ENCODE peak calls at places on chromosomes 7 and 10, in eight cellular contexts. Q, L, P, M, R, C, N and F are unnamed samples.

GRCh38 chr10:69479737-69480412 is 28.6 kb downstream of the TSPAN15 start:
- DNase-seq in P (peak), C (no peak), L (no peak), N (peak), M (no peak), R (no peak), Q (no peak), F (no peak)

GRCh38 chr10:19014034-19014433 is 34.6 kb upstream of the MALRD1 start:
- DNase-seq in Q (peak), M (no peak), C (no peak), P (no peak), N (no peak), L (no peak), R (no peak), F (no peak)

GRCh38 chr7:7944619-7945282 is 23.8 kb upstream of the GLCCI1 start:
- DNase-seq in M (peak), L (peak), Q (peak), N (no peak), P (peak), R (no peak), C (no peak), F (no peak)

GRCh38 chr10:114876602-114877300 is 55.2 kb downstream of the FHIP2A start:
- DNase-seq in R (peak), L (peak), N (peak), M (peak), P (peak), Q (peak), C (peak), F (peak)

GRCh38 chr10:4981722-4982471 is 18.7 kb downstream of the AKR1C1 start:
- DNase-seq in P (peak), R (no peak), C (peak), L (peak), Q (peak), M (no peak), N (peak), F (peak)

GRCh38 chr10:3574451-3574850 is 210.6 kb downstream of the KLF6 start:
- DNase-seq in Q (no peak), L (no peak), R (no peak), M (no peak), P (no peak), N (no peak), C (no peak), F (peak)

GRCh38 chr10:1420663-1421362 is 316.5 kb downstream of the ADARB2 start:
- DNase-seq in Q (peak), P (no peak), M (no peak), N (no peak), C (peak), R (no peak), L (peak), F (peak)

GRCh38 chr10:70931168-70931805 is 42.9 kb upstream of the PCBD1 start:
- DNase-seq in M (no peak), N (peak), L (no peak), R (no peak), P (no peak), C (no peak), Q (no peak), F (no peak)

GRCh38 chr7:158609313-158609974 is 21.8 kb upstream of the PTPRN2 start:
- DNase-seq in Q (no peak), M (no peak), L (no peak), C (no peak), N (no peak), P (no peak), R (peak), F (no peak)

GRCh38 chr7:117717341-117717740 is 155.9 kb downstream of the CTTNBP2 start:
- DNase-seq in N (no peak), P (no peak), L (no peak), M (no peak), C (no peak), R (no peak), Q (no peak), F (no peak)

GRCh38 chr7:14332155-14332554 is 342.7 kb upstream of the ETV1 start:
- DNase-seq in N (no peak), P (no peak), R (no peak), M (no peak), L (no peak), C (no peak), Q (no peak), F (no peak)

GRCh38 chr10:43585046-43585445 is 10.6 kb upstream of the ZNF239 start:
- DNase-seq in C (no peak), L (no peak), Q (no peak), P (no peak), R (no peak), N (no peak), M (no peak), F (no peak)

GRCh38 chr7:100887186-100887954 is 2.1 kb downstream of the UFSP1 start:
- DNase-seq in M (peak), R (no peak), P (peak), L (peak), C (no peak), N (no peak), Q (peak), F (no peak)

GRCh38 chr10:102795453-102796406 is 41.5 kb downstream of the CYP17A1 start:
- DNase-seq in M (no peak), R (no peak), C (no peak), P (no peak), L (no peak), N (no peak), Q (no peak), F (no peak)
- TF ChIP-seq POLR2A in M (no peak), R (no peak), C (no peak), P (no peak), L (no peak), N (no peak), Q (no peak), F (no peak)

GRCh38 chr7:37833107-37833817 is 15.1 kb upstream of the NME8 start:
- DNase-seq in C (peak), Q (peak), L (peak), R (no peak), N (peak), M (no peak), P (peak), F (peak)
- H3K4me3 ChIP-seq in C (peak), Q (peak), L (no peak), R (peak), N (no peak), M (peak), P (no peak), F (no peak)

GRCh38 chr7:1026721-1027151 is 17.6 kb upstream of the GPR146 start:
- DNase-seq in R (no peak), M (no peak), N (no peak), L (no peak), Q (no peak), C (no peak), P (no peak), F (no peak)
- TF ChIP-seq POLR2A in R (no peak), M (no peak), N (no peak), L (no peak), Q (no peak), C (no peak), P (no peak), F (no peak)

DNA sequence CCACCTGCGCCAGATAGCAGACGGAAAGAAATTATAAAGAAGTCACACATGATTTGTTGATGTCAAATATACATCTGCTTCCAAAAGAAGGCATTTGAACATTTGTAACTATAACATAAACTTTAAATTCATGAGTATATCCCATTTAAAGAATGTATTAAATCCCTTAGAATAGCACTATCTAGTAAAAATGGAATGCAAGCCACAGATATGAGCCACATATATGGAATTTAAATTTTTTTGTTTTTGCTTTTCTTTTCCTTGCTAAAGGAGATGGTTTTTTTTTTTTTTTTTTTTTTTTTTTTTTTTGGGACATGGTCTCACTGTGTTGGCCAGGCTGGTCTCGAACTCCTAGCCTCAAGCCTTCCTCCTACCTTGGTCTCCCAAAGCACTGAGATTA is 730.8 kb downstream of the PHTF2 start:
- DNase-seq in R (no peak), L (no peak), M (no peak), N (no peak), P (no peak), C (no peak), Q (no peak), F (no peak)
- H3K4me3 ChIP-seq in R (no peak), L (no peak), M (no peak), N (no peak), P (no peak), C (no peak), Q (no peak), F (no peak)

GRCh38 chr7:55549457-55549856 is 22.8 kb downstream of the VOPP1 start:
- DNase-seq in P (no peak), Q (no peak), L (peak), N (no peak), R (no peak), C (no peak), M (no peak), F (no peak)
- TF ChIP-seq POLR2A in P (no peak), Q (no peak), L (no peak), N (no peak), R (no peak), C (no peak), M (no peak), F (no peak)

GRCh38 chr7:6260291-6261183 is 11.9 kb downstream of the CYTH3 start:
- DNase-seq in C (no peak), L (no peak), M (no peak), N (no peak), R (no peak), Q (no peak), P (no peak), F (peak)

GRCh38 chr7:6257602-6258001 is 14.8 kb downstream of the CYTH3 start:
- DNase-seq in L (no peak), P (no peak), R (no peak), Q (no peak), M (no peak), C (no peak), N (no peak), F (no peak)

GRCh38 chr7:6258440-6259182 is 13.8 kb downstream of the CYTH3 start:
- DNase-seq in R (no peak), Q (no peak), P (peak), N (no peak), M (no peak), C (no peak), L (no peak), F (no peak)

GRCh38 chr7:6256709-6257535 is 15.5 kb downstream of the CYTH3 start:
- DNase-seq in Q (peak), L (peak), C (no peak), P (no peak), N (no peak), M (peak), R (no peak), F (peak)

GRCh38 chr7:6259257-6259656 is 13.2 kb downstream of the CYTH3 start:
- DNase-seq in P (no peak), M (no peak), Q (no peak), L (no peak), R (no peak), N (no peak), C (no peak), F (no peak)
- H3K4me3 ChIP-seq in P (no peak), M (peak), Q (no peak), L (no peak), R (no peak), N (no peak), C (no peak), F (no peak)

GRCh38 chr10:102970497-102970896 is 52.4 kb downstream of the CNNM2 start:
- DNase-seq in L (no peak), Q (no peak), N (no peak), P (no peak), M (no peak), R (no peak), C (no peak), F (no peak)
- TF ChIP-seq POLR2A in L (no peak), Q (no peak), N (no peak), P (no peak), M (no peak), R (no peak), C (no peak), F (no peak)

GRCh38 chr10:28179006-28179405 is 123.9 kb downstream of the MPP7 start:
- DNase-seq in Q (no peak), C (no peak), N (no peak), M (no peak), P (peak), R (no peak), L (no peak), F (no peak)
- H3K4me3 ChIP-seq in Q (no peak), C (no peak), N (no peak), M (no peak), P (no peak), R (no peak), L (no peak), F (no peak)

GRCh38 chr7:149873074-149873967 is 448 bp upstream of the ATP6V0E2 start:
- DNase-seq in P (peak), N (peak), M (peak), L (peak), Q (peak), C (peak), R (peak), F (peak)

GRCh38 chr7:149872419-149873073 is 1.2 kb upstream of the ATP6V0E2 start:
- DNase-seq in L (peak), M (no peak), R (peak), P (peak), Q (peak), C (peak), N (peak), F (peak)

GRCh38 chr7:149874644-149875028 is 867 bp downstream of the ATP6V0E2 start:
- DNase-seq in P (no peak), Q (no peak), R (no peak), N (no peak), M (no peak), L (no peak), C (no peak), F (peak)

GRCh38 chr7:149875396-149875795 is 1.6 kb downstream of the ATP6V0E2 start:
- DNase-seq in C (no peak), M (no peak), P (no peak), R (no peak), L (no peak), Q (no peak), N (no peak), F (no peak)

GRCh38 chr7:149873968-149874643 is at the start of gene ATP6V0E2:
- DNase-seq in M (no peak), C (no peak), Q (peak), N (no peak), R (no peak), P (no peak), L (no peak), F (no peak)
- TF ChIP-seq POLR2A in M (peak), C (peak), Q (no peak), N (no peak), R (no peak), P (no peak), L (no peak), F (peak)